ENCODE peak calls at places on chromosomes 4 and X, in five cellular contexts. One of them, this sample, is unnamed.

GRCh38 chr4:2793920-2794706 is 1.2 kb downstream of the SH3BP2 start:
- DNase-seq in progenitor cell of endocrine pancreas: no peak
- DNase-seq in AG04450: no peak
- DNase-seq in keratinocyte: no peak
- DNase-seq in MM.1S: no peak
- DNase-seq in this sample: peak

GRCh38 chr4:123956204-123956603 is 559.6 kb downstream of the SPRY1 start:
- DNase-seq in progenitor cell of endocrine pancreas: no peak
- DNase-seq in MM.1S: no peak
- DNase-seq in keratinocyte: no peak
- DNase-seq in AG04450: no peak
- DNase-seq in this sample: no peak

GRCh38 chr4:23022032-23022431 is 329.3 kb downstream of the GBA3 start:
- DNase-seq in keratinocyte: peak
- DNase-seq in progenitor cell of endocrine pancreas: no peak
- DNase-seq in AG04450: no peak
- DNase-seq in MM.1S: no peak
- DNase-seq in this sample: no peak

GRCh38 chr4:147749811-147750321 is 18.0 kb downstream of the ARHGAP10 start:
- DNase-seq in MM.1S: no peak
- DNase-seq in AG04450: no peak
- DNase-seq in keratinocyte: no peak
- DNase-seq in progenitor cell of endocrine pancreas: no peak
- DNase-seq in this sample: no peak

GRCh38 chr4:142408003-142408441 is 438.1 kb downstream of the INPP4B start:
- DNase-seq in progenitor cell of endocrine pancreas: no peak
- DNase-seq in MM.1S: no peak
- DNase-seq in keratinocyte: peak
- DNase-seq in AG04450: no peak
- DNase-seq in this sample: no peak

GRCh38 chrX:34877451-34877850 is 65.1 kb upstream of the FAM47B start:
- DNase-seq in progenitor cell of endocrine pancreas: no peak
- DNase-seq in MM.1S: no peak
- DNase-seq in keratinocyte: no peak
- DNase-seq in AG04450: no peak
- DNase-seq in this sample: no peak

GRCh38 chrX:122579521-122579920 is 604.6 kb upstream of the GRIA3 start:
- DNase-seq in AG04450: no peak
- DNase-seq in MM.1S: no peak
- DNase-seq in progenitor cell of endocrine pancreas: no peak
- DNase-seq in keratinocyte: no peak
- DNase-seq in this sample: no peak

GRCh38 chr4:76486588-76487276 is 51.7 kb downstream of the SHROOM3 start:
- DNase-seq in AG04450: no peak
- DNase-seq in MM.1S: peak
- DNase-seq in keratinocyte: no peak
- DNase-seq in progenitor cell of endocrine pancreas: no peak
- DNase-seq in this sample: no peak

GRCh38 chrX:47574609-47575325 is 7.5 kb upstream of the TIMP1 start:
- DNase-seq in AG04450: no peak
- DNase-seq in progenitor cell of endocrine pancreas: no peak
- DNase-seq in keratinocyte: no peak
- DNase-seq in MM.1S: no peak
- DNase-seq in this sample: no peak

GRCh38 chr4:91198951-91199350 is 1071.8 kb downstream of the CCSER1 start:
- DNase-seq in MM.1S: peak
- DNase-seq in keratinocyte: no peak
- DNase-seq in progenitor cell of endocrine pancreas: no peak
- DNase-seq in AG04450: no peak
- DNase-seq in this sample: no peak

GRCh38 chr4:55553442-55553841 is 6.7 kb upstream of the CLOCK start:
- DNase-seq in MM.1S: no peak
- DNase-seq in AG04450: no peak
- DNase-seq in progenitor cell of endocrine pancreas: no peak
- DNase-seq in keratinocyte: no peak
- DNase-seq in this sample: peak

GRCh38 chr4:151933122-151933827 is 172.5 kb upstream of the GATB start:
- DNase-seq in progenitor cell of endocrine pancreas: no peak
- DNase-seq in MM.1S: no peak
- DNase-seq in keratinocyte: no peak
- DNase-seq in AG04450: no peak
- DNase-seq in this sample: no peak

GRCh38 chrX:19649227-19650009 is 134.1 kb upstream of the MAP3K15 start:
- DNase-seq in progenitor cell of endocrine pancreas: no peak
- DNase-seq in MM.1S: no peak
- DNase-seq in AG04450: no peak
- DNase-seq in keratinocyte: no peak
- DNase-seq in this sample: no peak

GRCh38 chr4:8209176-8209874 is 10.2 kb downstream of the SH3TC1 start:
- DNase-seq in progenitor cell of endocrine pancreas: no peak
- DNase-seq in keratinocyte: no peak
- DNase-seq in MM.1S: no peak
- DNase-seq in AG04450: no peak
- DNase-seq in this sample: no peak

GRCh38 chr4:77215107-77215506 is 58.1 kb downstream of the CCNG2 start:
- DNase-seq in MM.1S: no peak
- DNase-seq in keratinocyte: no peak
- DNase-seq in AG04450: no peak
- DNase-seq in progenitor cell of endocrine pancreas: no peak
- DNase-seq in this sample: no peak

GRCh38 chr4:71882113-71882512 is 98.2 kb upstream of the GC start:
- DNase-seq in AG04450: no peak
- DNase-seq in progenitor cell of endocrine pancreas: no peak
- DNase-seq in keratinocyte: no peak
- DNase-seq in MM.1S: no peak
- DNase-seq in this sample: no peak

GRCh38 chr4:111045992-111046391 is 423.1 kb upstream of the PITX2 start:
- DNase-seq in keratinocyte: no peak
- DNase-seq in MM.1S: no peak
- DNase-seq in progenitor cell of endocrine pancreas: no peak
- DNase-seq in AG04450: no peak
- DNase-seq in this sample: no peak

GRCh38 chrX:65668362-65669310 is 1.2 kb downstream of the MSN start:
- DNase-seq in MM.1S: peak
- DNase-seq in AG04450: no peak
- DNase-seq in progenitor cell of endocrine pancreas: no peak
- DNase-seq in keratinocyte: peak
- DNase-seq in this sample: peak

GRCh38 chr4:153465583-153465921 is 608 bp upstream of the TMEM131L start:
- DNase-seq in AG04450: no peak
- DNase-seq in progenitor cell of endocrine pancreas: peak
- DNase-seq in keratinocyte: no peak
- DNase-seq in MM.1S: peak
- DNase-seq in this sample: peak

GRCh38 chr4:176781739-176782100 is 11.0 kb downstream of the VEGFC start:
- DNase-seq in MM.1S: no peak
- DNase-seq in progenitor cell of endocrine pancreas: no peak
- DNase-seq in AG04450: no peak
- DNase-seq in keratinocyte: no peak
- DNase-seq in this sample: no peak

GRCh38 chr4:26525136-26525535 is 34.9 kb upstream of the CCKAR start:
- DNase-seq in progenitor cell of endocrine pancreas: no peak
- DNase-seq in AG04450: peak
- DNase-seq in keratinocyte: no peak
- DNase-seq in MM.1S: no peak
- DNase-seq in this sample: no peak

GRCh38 chr4:184954482-184954881 is 63.8 kb upstream of the HELT start:
- DNase-seq in keratinocyte: no peak
- DNase-seq in MM.1S: no peak
- DNase-seq in progenitor cell of endocrine pancreas: no peak
- DNase-seq in AG04450: no peak
- DNase-seq in this sample: no peak

GRCh38 chr4:38672247-38673071 is 8.5 kb downstream of the KLF3 start:
- DNase-seq in AG04450: no peak
- DNase-seq in MM.1S: no peak
- DNase-seq in progenitor cell of endocrine pancreas: no peak
- DNase-seq in keratinocyte: no peak
- DNase-seq in this sample: no peak

GRCh38 chr4:186159613-186160012 is 31.8 kb upstream of the CYP4V2 start:
- DNase-seq in AG04450: no peak
- DNase-seq in MM.1S: no peak
- DNase-seq in progenitor cell of endocrine pancreas: no peak
- DNase-seq in keratinocyte: no peak
- DNase-seq in this sample: no peak

GRCh38 chr4:186161138-186161537 is 30.2 kb upstream of the CYP4V2 start:
- DNase-seq in progenitor cell of endocrine pancreas: no peak
- DNase-seq in AG04450: no peak
- DNase-seq in MM.1S: peak
- DNase-seq in keratinocyte: no peak
- DNase-seq in this sample: peak

GRCh38 chr4:186158966-186159365 is 32.4 kb upstream of the CYP4V2 start:
- DNase-seq in keratinocyte: no peak
- DNase-seq in AG04450: no peak
- DNase-seq in MM.1S: no peak
- DNase-seq in progenitor cell of endocrine pancreas: no peak
- DNase-seq in this sample: no peak

DNA sequence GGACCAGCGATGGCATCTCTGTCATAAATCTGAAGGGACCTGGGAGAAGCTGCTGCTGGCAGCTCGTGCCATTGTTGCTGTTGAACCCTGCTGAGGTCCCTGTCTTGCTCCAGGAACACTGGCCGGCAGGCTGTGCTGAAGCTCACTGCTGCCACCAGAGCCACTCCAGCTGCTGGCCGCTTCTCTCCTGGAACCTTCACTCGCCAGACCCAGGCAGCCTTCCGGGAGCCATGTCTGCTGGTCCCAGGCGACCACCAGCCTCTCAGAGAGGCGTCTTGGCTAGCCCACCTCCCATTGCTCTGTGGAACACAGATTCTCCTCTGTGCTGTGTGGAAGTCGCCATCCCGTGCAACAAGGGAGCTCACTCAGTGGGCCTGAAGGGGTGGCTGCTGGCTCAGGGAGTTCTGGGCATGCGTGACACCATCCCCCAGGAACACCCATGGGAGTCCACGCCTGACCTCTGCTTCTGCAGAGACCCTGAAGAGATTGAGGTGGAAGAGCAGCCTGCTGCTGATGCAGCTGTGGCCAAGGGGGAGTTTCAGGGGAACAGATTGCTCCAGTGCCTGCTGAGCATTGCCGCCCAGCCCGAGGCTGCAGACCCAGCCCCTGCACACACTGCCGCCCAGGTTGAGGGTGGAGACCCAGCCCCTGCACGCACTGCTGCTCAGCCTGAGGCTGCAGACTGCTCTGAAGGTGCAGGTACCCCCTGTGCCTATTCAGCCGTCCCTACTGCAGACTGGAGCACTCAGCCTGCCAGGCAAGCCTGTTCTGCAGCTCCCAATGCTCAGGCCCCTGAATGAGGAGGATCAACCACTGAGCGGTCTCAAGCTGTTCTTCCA is 33.1 kb upstream of the CYP4V2 start:
- DNase-seq in AG04450: no peak
- DNase-seq in keratinocyte: no peak
- DNase-seq in MM.1S: no peak
- DNase-seq in progenitor cell of endocrine pancreas: no peak
- DNase-seq in this sample: no peak
- TF ChIP-seq CTCF in AG04450: no peak
- TF ChIP-seq CTCF in keratinocyte: no peak
- TF ChIP-seq CTCF in MM.1S: no peak
- TF ChIP-seq CTCF in progenitor cell of endocrine pancreas: no peak
- TF ChIP-seq CTCF in this sample: no peak

GRCh38 chrX:78029663-78030062 is 60.2 kb upstream of the PGAM4 start:
- DNase-seq in keratinocyte: no peak
- DNase-seq in MM.1S: peak
- DNase-seq in progenitor cell of endocrine pancreas: no peak
- DNase-seq in AG04450: no peak
- DNase-seq in this sample: peak
- TF ChIP-seq CTCF in keratinocyte: peak
- TF ChIP-seq CTCF in MM.1S: peak
- TF ChIP-seq CTCF in progenitor cell of endocrine pancreas: peak
- TF ChIP-seq CTCF in AG04450: peak
- TF ChIP-seq CTCF in this sample: no peak

GRCh38 chrX:22278375-22278774 is 5.7 kb downstream of the CBLL2 start:
- DNase-seq in MM.1S: no peak
- DNase-seq in AG04450: no peak
- DNase-seq in keratinocyte: no peak
- DNase-seq in progenitor cell of endocrine pancreas: no peak
- DNase-seq in this sample: no peak
- TF ChIP-seq CTCF in MM.1S: no peak
- TF ChIP-seq CTCF in AG04450: peak
- TF ChIP-seq CTCF in keratinocyte: peak
- TF ChIP-seq CTCF in progenitor cell of endocrine pancreas: peak
- TF ChIP-seq CTCF in this sample: no peak

GRCh38 chrX:24306430-24306829 is 7.4 kb downstream of the SUPT20HL2 start:
- DNase-seq in progenitor cell of endocrine pancreas: no peak
- DNase-seq in keratinocyte: no peak
- DNase-seq in AG04450: no peak
- DNase-seq in MM.1S: no peak
- DNase-seq in this sample: no peak
- TF ChIP-seq CTCF in progenitor cell of endocrine pancreas: peak
- TF ChIP-seq CTCF in keratinocyte: no peak
- TF ChIP-seq CTCF in AG04450: no peak
- TF ChIP-seq CTCF in MM.1S: no peak
- TF ChIP-seq CTCF in this sample: no peak

DNA sequence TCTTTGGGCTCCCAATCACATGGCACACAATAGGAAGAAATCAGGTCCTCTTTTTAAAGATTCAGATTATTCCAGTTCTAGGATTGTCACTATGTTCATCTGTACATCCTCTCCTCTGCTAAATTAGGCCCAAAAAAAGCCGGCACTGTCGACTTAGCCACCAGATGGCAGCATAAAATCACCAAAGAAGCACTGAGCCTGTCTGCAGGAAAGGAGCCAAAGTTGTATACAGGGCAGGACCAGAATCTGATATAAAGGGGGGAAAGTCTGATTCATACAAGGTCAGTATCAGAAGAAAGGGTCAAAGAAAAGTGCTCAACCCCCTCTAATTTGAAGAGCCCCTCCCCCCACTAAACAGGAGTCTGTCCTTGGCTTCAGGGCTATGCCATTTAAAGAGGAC is 292.5 kb downstream of the CHIC1 start:
- DNase-seq in MM.1S: peak
- DNase-seq in progenitor cell of endocrine pancreas: peak
- DNase-seq in keratinocyte: no peak
- DNase-seq in AG04450: peak
- DNase-seq in this sample: peak
- TF ChIP-seq CTCF in MM.1S: peak
- TF ChIP-seq CTCF in progenitor cell of endocrine pancreas: peak
- TF ChIP-seq CTCF in keratinocyte: peak
- TF ChIP-seq CTCF in AG04450: peak
- TF ChIP-seq CTCF in this sample: no peak